ENCODE peak calls at places on chromosomes 4 and X, in six cellular contexts. X is progenitor cell of endocrine pancreas; Q is AML-193; W is GDM1; V is GM23248; N is stimulated activated CD4-positive, alpha-beta T cell treated with anti-CD3 and anti-CD28 coated beads, Interleukin-4, amount 100 ng/mL, for 48 hours. O is an unnamed sample.

GRCh38 chr4:13384055-13384454 is 100.1 kb downstream of the RAB28 start:
- DNase-seq in V (no peak), Q (no peak), X (no peak), N (no peak), W (no peak), O (no peak)

GRCh38 chr4:27692098-27692679 is 831.5 kb downstream of the STIM2 start:
- DNase-seq in W (peak), N (no peak), V (peak), Q (peak), X (no peak), O (no peak)

GRCh38 chr4:47032405-47033106 is 1.2 kb downstream of the GABRB1 start:
- DNase-seq in W (no peak), V (peak), X (peak), Q (no peak), N (peak), O (peak)

GRCh38 chrX:13906103-13906502 is 89.2 kb upstream of the GPM6B start:
- DNase-seq in Q (no peak), V (no peak), W (no peak), N (no peak), X (no peak), O (no peak)

GRCh38 chr4:94621491-94622080 is 136.2 kb upstream of the BMPR1B start:
- DNase-seq in N (no peak), V (peak), W (no peak), X (no peak), Q (peak), O (peak)

GRCh38 chrX:106467422-106467821 is 144.4 kb upstream of the RADX start:
- DNase-seq in Q (no peak), X (no peak), W (no peak), V (no peak), N (no peak), O (no peak)

GRCh38 chrX:65522739-65523372 is 11.7 kb downstream of the LAS1L start:
- DNase-seq in V (peak), W (no peak), X (no peak), Q (peak), N (no peak), O (no peak)

GRCh38 chr4:80540785-80541469 is 205.4 kb downstream of the CFAP299 start:
- DNase-seq in W (no peak), X (no peak), V (peak), Q (no peak), N (no peak), O (peak)

GRCh38 chr4:178010596-178010995 is 568.4 kb upstream of the AGA start:
- DNase-seq in X (no peak), N (no peak), Q (no peak), V (no peak), W (no peak), O (no peak)

GRCh38 chrX:108380222-108380621 is 58.0 kb downstream of the COL4A6 start:
- DNase-seq in Q (no peak), N (no peak), W (no peak), X (no peak), V (no peak), O (no peak)

O was measured in GM12892.